ENCODE peak calls at places on chromosomes 16 and 17, in nine cellular contexts. A, C, W, N, K, M, Y, L and O are unnamed samples.

GRCh38 chr17:64174686-64175456 is 44.9 kb upstream of the ERN1 start:
- DNase-seq in A (no peak), C (peak), W (no peak), N (no peak), K (no peak), M (no peak), Y (peak), L (no peak), O (peak)

GRCh38 chr16:22813223-22813945 is 578 bp upstream of the HS3ST2 start:
- DNase-seq in A (peak), C (no peak), W (no peak), N (peak), K (peak), M (no peak), Y (peak), L (no peak), O (no peak)

GRCh38 chr16:58507963-58508670 is 7.2 kb upstream of the SETD6 start:
- DNase-seq in A (no peak), C (no peak), W (no peak), N (no peak), K (no peak), M (no peak), Y (peak), L (no peak), O (no peak)

GRCh38 chr17:79114455-79115301 is 40.1 kb downstream of the ENGASE start:
- DNase-seq in A (no peak), C (no peak), W (peak), N (no peak), K (no peak), M (peak), Y (peak), L (no peak), O (no peak)

GRCh38 chr17:76261421-76262215 is 3.5 kb upstream of the UBALD2 start:
- DNase-seq in A (no peak), C (peak), W (peak), N (peak), K (no peak), M (no peak), Y (no peak), L (no peak), O (no peak)

GRCh38 chr17:50420419-50421112 is 5.5 kb upstream of the ACSF2 start:
- DNase-seq in A (no peak), C (no peak), W (no peak), N (no peak), K (no peak), M (no peak), Y (no peak), L (peak), O (no peak)

GRCh38 chr17:64506201-64506575 is at the start of gene DDX5:
- DNase-seq in A (peak), C (no peak), W (peak), N (peak), K (peak), M (peak), Y (peak), L (peak), O (peak)

GRCh38 chr17:64500923-64501765 is 4.3 kb upstream of the POLG2 start:
- DNase-seq in A (no peak), C (no peak), W (no peak), N (no peak), K (no peak), M (no peak), Y (no peak), L (no peak), O (no peak)

GRCh38 chr17:37488607-37489196 is 989 bp upstream of the DUSP14 start:
- DNase-seq in A (peak), C (peak), W (peak), N (peak), K (no peak), M (peak), Y (peak), L (peak), O (no peak)

GRCh38 chr17:67401106-67401505 is 24.0 kb downstream of the PITPNC1 start:
- DNase-seq in A (no peak), C (no peak), W (no peak), N (no peak), K (no peak), M (peak), Y (no peak), L (no peak), O (no peak)

GRCh38 chr17:28230011-28230410 is 89.0 kb upstream of the TMEM97 start:
- DNase-seq in A (no peak), C (no peak), W (no peak), N (no peak), K (no peak), M (no peak), Y (no peak), L (no peak), O (no peak)

GRCh38 chr17:12959441-12959840 is 58.4 kb downstream of the ELAC2 start:
- DNase-seq in A (no peak), C (peak), W (no peak), N (no peak), K (no peak), M (no peak), Y (no peak), L (peak), O (no peak)

GRCh38 chr16:68257251-68257905 is 6.9 kb upstream of the SLC7A6 start:
- DNase-seq in A (no peak), C (peak), W (peak), N (peak), K (no peak), M (peak), Y (no peak), L (no peak), O (no peak)

GRCh38 chr17:80931421-80932265 is 60.0 kb upstream of the CHMP6 start:
- DNase-seq in A (no peak), C (no peak), W (no peak), N (no peak), K (peak), M (no peak), Y (no peak), L (peak), O (no peak)

GRCh38 chr17:37422971-37423625 is 16.4 kb downstream of the TADA2A start:
- DNase-seq in A (no peak), C (no peak), W (no peak), N (no peak), K (no peak), M (no peak), Y (no peak), L (no peak), O (no peak)

GRCh38 chr17:66747561-66748275 is 87.2 kb upstream of the CACNG5 start:
- DNase-seq in A (no peak), C (peak), W (no peak), N (no peak), K (no peak), M (no peak), Y (no peak), L (no peak), O (peak)

GRCh38 chr16:6884002-6884401 is 448.6 kb upstream of the RBFOX1 start:
- DNase-seq in A (no peak), C (no peak), W (no peak), N (no peak), K (no peak), M (no peak), Y (no peak), L (no peak), O (no peak)

GRCh38 chr16:68664297-68664696 is 19.2 kb downstream of the CDH3 start:
- DNase-seq in A (no peak), C (no peak), W (no peak), N (no peak), K (no peak), M (no peak), Y (no peak), L (no peak), O (no peak)

GRCh38 chr17:35520043-35520442 is 17.4 kb downstream of the SLFN12L start:
- DNase-seq in A (no peak), C (no peak), W (no peak), N (no peak), K (no peak), M (no peak), Y (no peak), L (no peak), O (no peak)

GRCh38 chr17:61839300-61839786 is 24.0 kb downstream of the BRIP1 start:
- DNase-seq in A (no peak), C (no peak), W (no peak), N (no peak), K (no peak), M (no peak), Y (no peak), L (no peak), O (no peak)

GRCh38 chr16:85028638-85029412 is 1.2 kb downstream of the KIAA0513 start:
- DNase-seq in A (peak), C (peak), W (no peak), N (peak), K (no peak), M (peak), Y (no peak), L (peak), O (no peak)

GRCh38 chr16:58012481-58012880 is 11.3 kb downstream of the USB1 start:
- DNase-seq in A (no peak), C (no peak), W (no peak), N (no peak), K (no peak), M (no peak), Y (peak), L (no peak), O (no peak)

GRCh38 chr17:81388612-81389367 is 6.5 kb upstream of the BAHCC1 start:
- DNase-seq in A (no peak), C (no peak), W (no peak), N (no peak), K (no peak), M (peak), Y (no peak), L (no peak), O (no peak)

GRCh38 chr17:19290047-19290705 is 53.0 kb downstream of the EPN2 start:
- DNase-seq in A (no peak), C (no peak), W (no peak), N (no peak), K (no peak), M (no peak), Y (no peak), L (no peak), O (no peak)